ENCODE peak calls at places on chromosomes 13 and 19, in six cellular contexts. F, I, M, P, C and D are unnamed samples.

GRCh38 chr13:21234537-21234936 is 58.1 kb downstream of the MRPL57 start:
- DNase-seq in I (no peak), C (no peak), P (peak), M (peak), F (no peak), D (no peak)

GRCh38 chr13:60494296-60494695 is 97.3 kb downstream of the TDRD3 start:
- DNase-seq in P (no peak), I (no peak), M (no peak), F (no peak), C (no peak), D (no peak)

GRCh38 chr19:38683393-38684077 is 36.1 kb downstream of the ACTN4 start:
- DNase-seq in M (peak), P (peak), C (peak), I (peak), F (no peak), D (peak)

GRCh38 chr19:46606019-46606418 is 4.9 kb downstream of the CALM3 start:
- DNase-seq in F (no peak), M (no peak), C (no peak), P (no peak), I (no peak), D (no peak)

GRCh38 chr13:44302233-44302632 is 71.4 kb upstream of the SERP2 start:
- DNase-seq in C (no peak), F (no peak), M (no peak), P (no peak), I (no peak), D (no peak)

GRCh38 chr19:48350856-48351255 is 12.9 kb downstream of the TMEM143 start:
- DNase-seq in I (no peak), P (no peak), F (no peak), C (no peak), M (no peak), D (no peak)

GRCh38 chr19:5947435-5947834 is 30.5 kb downstream of the RANBP3 start:
- DNase-seq in P (peak), I (peak), F (no peak), M (peak), C (no peak), D (no peak)

GRCh38 chr13:95834134-95834765 is 157.3 kb downstream of the DNAJC3 start:
- DNase-seq in P (peak), C (peak), F (peak), M (peak), I (peak), D (peak)

GRCh38 chr13:40445557-40445990 is 220.9 kb downstream of the FOXO1 start:
- DNase-seq in C (no peak), I (no peak), M (peak), F (no peak), P (no peak), D (peak)

GRCh38 chr19:33659835-33660234 is 38.1 kb downstream of the CHST8 start:
- DNase-seq in C (no peak), I (no peak), P (no peak), M (no peak), F (no peak), D (no peak)

GRCh38 chr19:13764101-13764807 is at the start of gene MRI1:
- DNase-seq in F (peak), M (peak), C (no peak), I (peak), P (peak), D (peak)

GRCh38 chr13:74825170-74825948 is 656.6 kb downstream of the TBC1D4 start:
- DNase-seq in F (peak), I (peak), C (no peak), M (no peak), P (peak), D (no peak)

GRCh38 chr19:39167461-39168257 is 29.1 kb upstream of the NCCRP1 start:
- DNase-seq in F (no peak), M (peak), I (no peak), C (no peak), P (no peak), D (peak)

GRCh38 chr13:30972888-30973377 is 40.5 kb downstream of the TEX26 start:
- DNase-seq in I (peak), C (no peak), M (peak), P (peak), F (no peak), D (no peak)

GRCh38 chr19:49165865-49166301 is 8.3 kb downstream of the TRPM4 start:
- DNase-seq in C (no peak), F (no peak), P (no peak), I (no peak), M (no peak), D (no peak)

GRCh38 chr13:39767791-39768564 is 112.5 kb downstream of the COG6 start:
- DNase-seq in F (no peak), C (no peak), I (no peak), P (no peak), M (no peak), D (peak)

GRCh38 chr19:35824150-35824549 is 11.5 kb upstream of the PRODH2 start:
- DNase-seq in I (no peak), P (no peak), C (no peak), F (no peak), M (no peak), D (no peak)

GRCh38 chr13:111668451-111668850 is 348.0 kb downstream of the TEX29 start:
- DNase-seq in P (no peak), F (no peak), M (no peak), I (no peak), C (no peak), D (no peak)

GRCh38 chr13:75934889-75935288 is 298.8 kb downstream of the LMO7 start:
- DNase-seq in F (no peak), C (no peak), P (peak), I (peak), M (no peak), D (no peak)

GRCh38 chr13:20441879-20442278 is 83.8 kb downstream of the CRYL1 start:
- DNase-seq in C (no peak), P (no peak), M (no peak), I (peak), F (peak), D (peak)

GRCh38 chr19:45842198-45842597 is 20.7 kb downstream of the SYMPK start:
- DNase-seq in C (no peak), P (no peak), F (no peak), I (no peak), M (no peak), D (no peak)

GRCh38 chr19:49591731-49592485 is 926 bp downstream of the PRR12 start:
- DNase-seq in F (no peak), P (peak), I (peak), C (no peak), M (peak), D (peak)

GRCh38 chr19:51901860-51902259 is 3.0 kb downstream of the ZNF649 start:
- DNase-seq in I (no peak), P (no peak), F (no peak), M (no peak), C (no peak), D (peak)

GRCh38 chr13:80665792-80666333 is 324.9 kb upstream of the SPRY2 start:
- DNase-seq in M (no peak), C (no peak), F (no peak), I (no peak), P (no peak), D (peak)

GRCh38 chr19:18865973-18866799 is 29.8 kb downstream of the CERS1 start:
- DNase-seq in I (peak), M (peak), F (peak), C (no peak), P (peak), D (peak)

GRCh38 chr19:50387868-50388245 is 3.7 kb downstream of the POLD1 start:
- DNase-seq in F (no peak), I (no peak), C (no peak), P (no peak), M (no peak), D (no peak)

GRCh38 chr13:103466761-103467160 is 400.5 kb upstream of the SLC10A2 start:
- DNase-seq in P (no peak), F (no peak), M (peak), C (no peak), I (no peak), D (no peak)

GRCh38 chr13:90362718-90363117 is 984.8 kb upstream of the MIR17HG start:
- DNase-seq in M (no peak), F (no peak), I (peak), P (peak), C (no peak), D (no peak)

DNA sequence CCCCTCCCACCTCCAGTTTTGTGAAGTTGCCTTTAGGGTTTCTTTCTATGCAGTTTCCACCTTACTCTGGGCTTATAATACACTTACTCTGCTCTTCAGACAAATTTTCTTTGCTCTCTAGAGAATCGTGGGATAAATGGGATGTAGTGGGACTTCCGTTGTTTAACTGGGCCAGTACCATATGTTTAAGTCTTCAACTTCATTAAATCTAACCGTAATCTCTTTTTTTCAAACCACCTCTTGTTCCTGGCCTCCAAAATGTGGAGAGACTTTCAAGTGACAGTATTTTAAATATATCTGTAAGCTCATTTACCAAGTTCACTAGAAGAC is 23.9 kb downstream of the IPO5 start:
- DNase-seq in C (no peak), M (no peak), I (no peak), F (no peak), P (peak), D (no peak)
- H3K23ac ChIP-seq in C (no peak), M (no peak), I (peak), F (no peak), P (no peak), D (no peak)

GRCh38 chr13:105333416-105333815 is 1202.0 kb downstream of the EFNB2 start:
- DNase-seq in F (no peak), M (peak), I (peak), C (no peak), P (no peak), D (no peak)
- H3K4me3 ChIP-seq in F (no peak), M (no peak), I (no peak), C (no peak), P (no peak), D (no peak)

GRCh38 chr19:1170938-1171754 is 2.9 kb downstream of the SBNO2 start:
- DNase-seq in C (no peak), P (no peak), I (no peak), M (no peak), F (no peak), D (no peak)
- H3K23ac ChIP-seq in C (no peak), P (no peak), I (peak), M (peak), F (peak), D (no peak)

DNA sequence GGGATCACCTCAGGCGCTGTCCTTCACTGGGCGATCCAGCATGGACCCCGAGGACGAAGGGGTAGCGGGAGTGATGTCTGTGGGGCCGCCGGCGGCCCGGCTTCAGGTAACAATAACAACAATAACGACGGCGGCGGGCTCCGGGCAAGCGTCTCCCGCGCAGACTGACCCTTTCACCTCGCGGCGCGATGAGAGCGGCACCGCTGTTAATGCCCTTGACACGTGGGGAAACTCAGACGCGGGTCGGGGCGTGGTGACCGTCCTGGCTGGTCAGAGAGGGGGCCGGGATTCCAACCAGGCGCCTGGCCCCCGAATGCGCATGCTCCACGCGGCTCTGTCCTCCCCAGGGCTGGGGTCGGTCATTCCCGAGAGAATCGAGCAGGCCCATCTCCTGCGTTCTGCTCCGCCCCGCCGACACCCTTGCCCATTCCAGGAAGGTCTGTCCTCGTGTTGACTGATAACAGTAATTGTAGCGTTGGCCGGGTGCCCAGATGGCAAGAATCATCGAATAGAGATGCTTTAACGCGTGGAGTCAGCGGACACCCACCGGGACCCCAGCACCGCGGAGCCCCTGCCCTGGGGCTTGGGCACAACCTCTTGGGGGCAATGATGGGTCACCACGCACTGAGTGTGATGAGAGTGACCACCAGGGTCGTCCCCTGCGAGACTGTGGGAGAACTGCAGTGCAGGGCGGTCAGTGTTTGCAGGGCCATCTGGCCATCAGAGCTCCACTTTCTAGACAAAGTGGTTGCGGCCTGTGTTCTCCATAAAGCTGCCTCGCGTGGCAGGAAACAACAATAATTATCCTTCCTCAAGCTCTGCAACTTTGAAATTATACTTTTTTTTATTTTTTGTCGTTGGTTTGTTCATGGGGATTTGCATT is 528 bp downstream of the ZNF8 start:
- DNase-seq in C (peak), M (peak), P (peak), F (no peak), I (peak), D (peak)
- H3K4me3 ChIP-seq in C (peak), M (peak), P (peak), F (peak), I (peak), D (peak)

GRCh38 chr19:16830679-16831078 is 1.5 kb downstream of the SIN3B start:
- DNase-seq in P (peak), M (peak), F (no peak), I (peak), C (no peak), D (no peak)
- H3K23ac ChIP-seq in P (no peak), M (no peak), F (no peak), I (no peak), C (no peak), D (no peak)

DNA sequence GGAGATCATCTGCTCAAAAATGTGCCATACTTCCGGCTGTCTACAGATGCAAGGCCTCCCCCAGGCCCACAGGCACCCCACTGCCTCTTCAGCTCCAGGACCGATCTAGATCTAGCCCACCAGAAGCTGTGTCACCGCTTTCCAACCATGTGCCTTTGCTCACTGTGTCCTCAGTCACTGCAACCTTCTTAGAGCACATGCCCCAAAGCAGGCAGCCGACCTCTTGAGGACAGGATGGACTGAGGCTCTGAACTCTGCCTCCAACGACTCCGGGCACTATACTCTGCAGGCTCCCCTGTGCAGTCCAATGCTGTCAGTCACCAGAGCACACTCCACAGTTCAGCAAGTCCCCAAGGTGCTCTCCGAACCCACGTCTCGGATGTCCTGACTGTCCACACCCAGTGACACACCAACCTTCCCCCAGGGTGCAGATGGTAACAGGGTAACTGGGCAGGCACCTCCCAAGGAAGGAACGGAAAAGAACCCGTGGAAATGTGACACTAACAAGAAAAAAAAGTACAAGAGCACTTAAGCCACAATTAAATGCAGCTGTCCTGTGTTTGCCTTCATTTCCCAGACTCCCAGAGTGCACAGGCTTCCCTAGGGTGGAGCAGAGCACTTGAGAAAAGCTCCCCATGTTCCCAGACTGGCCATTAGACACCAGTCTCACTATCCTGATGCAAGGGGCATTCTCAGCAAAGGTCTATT is 4.8 kb downstream of the STK24 start:
- DNase-seq in I (peak), C (no peak), P (peak), M (no peak), F (no peak), D (peak)
- H3K4me3 ChIP-seq in I (no peak), C (no peak), P (no peak), M (no peak), F (peak), D (no peak)